ENCODE peak calls at places on chromosomes 5 and 9, in six cellular contexts. K is T-helper 2 cell, D is GM04504, R is EL, T is NCI-H1105, F is K562. V is an unnamed sample.

GRCh38 chr9:88313364-88314220 is 74.7 kb upstream of the SPIN1 start:
- DNase-seq in D (no peak), K (no peak), F (no peak), T (no peak), R (no peak), V (no peak)

GRCh38 chr9:116318463-116319271 is 165.1 kb downstream of the PAPPA start:
- DNase-seq in R (no peak), D (peak; percentile 38), F (no peak), T (no peak), K (no peak), V (no peak)

GRCh38 chr5:93096561-93096960 is 484.5 kb downstream of the NR2F1-AS1 start:
- DNase-seq in T (no peak), K (no peak), F (no peak), D (no peak), R (no peak), V (no peak)

GRCh38 chr9:70563437-70564204 is 149.2 kb upstream of the KLF9 start:
- DNase-seq in K (peak; percentile 19), F (no peak), D (peak; percentile 77), T (no peak), R (peak; percentile 65), V (no peak)

GRCh38 chr9:21465859-21466518 is 16.1 kb downstream of the IFNE start:
- DNase-seq in T (peak; percentile 7), K (peak; percentile 38), D (peak; percentile 45), F (no peak), R (peak; percentile 68), V (peak; percentile 9)

GRCh38 chr5:86039351-86039750 is 578.4 kb upstream of the COX7C start:
- DNase-seq in R (no peak), F (no peak), T (no peak), D (no peak), K (no peak), V (no peak)

GRCh38 chr9:3177921-3178320 is 334.0 kb upstream of the PUM3 start:
- DNase-seq in K (no peak), R (peak; percentile 53), F (no peak), D (peak; percentile 32), T (no peak), V (no peak)

GRCh38 chr5:138177936-138178515 is 404 bp downstream of the BRD8 start:
- DNase-seq in D (peak; percentile 6), T (no peak), K (peak; percentile 2), F (peak; percentile 65), R (peak; percentile 37), V (peak; percentile 8)

GRCh38 chr5:19928556-19929421 is 59.2 kb downstream of the CDH18 start:
- DNase-seq in R (peak; percentile 87), F (no peak), D (no peak), K (no peak), T (no peak), V (no peak)